ENCODE peak calls at places on chromosome 14, in ten cellular contexts. Z is CD8-positive, alpha-beta T cell; T is AG10803; C is fibroblast of the aortic adventitia; W is RWPE2; K is astrocyte of the cerebellum; Y is HCT116; V is fibroblast of mammary gland; H is lung; N is lower lobe of right lung. P is an unnamed sample.

GRCh38 chr14:23300687-23301223 is 1.9 kb downstream of the PPP1R3E start:
- DNase-seq in Z (no peak), T (no peak), C (no peak), W (no peak), K (no peak), Y (no peak), V (peak), H (no peak), N (no peak), P (peak)

GRCh38 chr14:67551940-67552339 is 18.9 kb downstream of the PLEKHH1 start:
- DNase-seq in Z (no peak), T (no peak), C (no peak), W (no peak), K (no peak), Y (no peak), V (no peak), H (no peak), N (no peak), P (no peak)

GRCh38 chr14:99884834-99885648 is 91.8 kb downstream of the EML1 start:
- DNase-seq in Z (no peak), T (peak), C (peak), W (no peak), K (peak), Y (peak), V (peak), H (no peak), N (no peak), P (peak)

GRCh38 chr14:23114669-23115491 is 4.2 kb downstream of the CEBPE start:
- DNase-seq in Z (no peak), T (peak), C (peak), W (peak), K (peak), Y (peak), V (peak), H (peak), N (peak), P (peak)

GRCh38 chr14:74508292-74508731 is 14.7 kb downstream of the ISCA2 start:
- DNase-seq in Z (no peak), T (no peak), C (no peak), W (peak), K (no peak), Y (no peak), V (no peak), H (no peak), N (no peak), P (no peak)

GRCh38 chr14:56144176-56144575 is 26.0 kb downstream of the PELI2 start:
- DNase-seq in Z (no peak), T (no peak), C (no peak), W (no peak), K (no peak), Y (no peak), V (no peak), H (no peak), N (no peak), P (no peak)

GRCh38 chr14:90848944-90849731 is 32.9 kb upstream of the TTC7B start:
- DNase-seq in Z (no peak), T (no peak), C (no peak), W (no peak), K (no peak), Y (no peak), V (no peak), H (no peak), N (no peak), P (peak)

GRCh38 chr14:60656755-60657608 is 7.7 kb upstream of the SIX1 start:
- DNase-seq in Z (no peak), T (peak), C (peak), W (peak), K (no peak), Y (no peak), V (peak), H (no peak), N (peak), P (peak)

GRCh38 chr14:75542585-75543091 is 20.4 kb downstream of the BATF start:
- DNase-seq in Z (peak), T (peak), C (peak), W (no peak), K (no peak), Y (no peak), V (peak), H (peak), N (peak), P (no peak)

GRCh38 chr14:30553311-30553989 is 5.5 kb upstream of the G2E3 start:
- DNase-seq in Z (no peak), T (peak), C (peak), W (no peak), K (peak), Y (peak), V (peak), H (no peak), N (no peak), P (peak)

GRCh38 chr14:79510659-79511058 is 700.6 kb downstream of the DIO2 start:
- DNase-seq in Z (no peak), T (peak), C (peak), W (no peak), K (peak), Y (no peak), V (peak), H (no peak), N (no peak), P (peak)

GRCh38 chr14:105843444-105844046 is 317.2 kb downstream of the TMEM121 start:
- DNase-seq in Z (no peak), T (no peak), C (no peak), W (peak), K (no peak), Y (no peak), V (no peak), H (no peak), N (no peak), P (no peak)

GRCh38 chr14:24307575-24308341 is at the start of gene CIDEB:
- DNase-seq in Z (peak), T (peak), C (peak), W (no peak), K (peak), Y (no peak), V (peak), H (peak), N (peak), P (peak)

GRCh38 chr14:100387450-100387849 is 64.3 kb downstream of the SLC25A47 start:
- DNase-seq in Z (no peak), T (no peak), C (no peak), W (no peak), K (no peak), Y (no peak), V (no peak), H (no peak), N (no peak), P (no peak)

GRCh38 chr14:78425332-78425731 is 255.2 kb downstream of the NRXN3 start:
- DNase-seq in Z (no peak), T (no peak), C (no peak), W (no peak), K (no peak), Y (no peak), V (peak), H (peak), N (peak), P (no peak)

GRCh38 chr14:19823765-19824164 is 20.2 kb downstream of the OR4N2 start:
- DNase-seq in Z (no peak), T (no peak), C (peak), W (no peak), K (no peak), Y (no peak), V (peak), H (no peak), N (no peak), P (peak)

GRCh38 chr14:50924848-50925247 is 19.4 kb downstream of the PYGL start:
- DNase-seq in Z (no peak), T (no peak), C (no peak), W (no peak), K (no peak), Y (no peak), V (no peak), H (no peak), N (no peak), P (peak)

GRCh38 chr14:24071144-24071697 is at the start of gene CPNE6:
- DNase-seq in Z (no peak), T (no peak), C (no peak), W (peak), K (no peak), Y (no peak), V (no peak), H (no peak), N (peak), P (no peak)

GRCh38 chr14:69880051-69880487 is 853 bp downstream of the SMOC1 start:
- DNase-seq in Z (no peak), T (no peak), C (no peak), W (no peak), K (no peak), Y (no peak), V (peak), H (no peak), N (no peak), P (peak)

GRCh38 chr14:67987596-67987995 is 168.0 kb downstream of the RAD51B start:
- DNase-seq in Z (no peak), T (peak), C (peak), W (no peak), K (peak), Y (no peak), V (peak), H (no peak), N (no peak), P (peak)

GRCh38 chr14:22640192-22640591 is 4.0 kb downstream of the OR6J1 start:
- DNase-seq in Z (no peak), T (no peak), C (no peak), W (no peak), K (no peak), Y (no peak), V (no peak), H (no peak), N (no peak), P (no peak)

GRCh38 chr14:96160030-96160912 is 44.4 kb upstream of the BDKRB2 start:
- DNase-seq in Z (no peak), T (no peak), C (no peak), W (no peak), K (no peak), Y (no peak), V (no peak), H (no peak), N (no peak), P (no peak)

GRCh38 chr14:63492391-63492790 is 50.8 kb downstream of the PPP2R5E start:
- DNase-seq in Z (no peak), T (peak), C (peak), W (no peak), K (no peak), Y (no peak), V (peak), H (no peak), N (no peak), P (peak)

GRCh38 chr14:103735815-103736545 is 20.4 kb downstream of the ZFYVE21 start:
- DNase-seq in Z (no peak), T (no peak), C (no peak), W (peak), K (no peak), Y (no peak), V (no peak), H (no peak), N (peak), P (peak)

GRCh38 chr14:75183225-75183624 is 6.8 kb upstream of the TMED10 start:
- DNase-seq in Z (no peak), T (no peak), C (no peak), W (no peak), K (no peak), Y (no peak), V (no peak), H (no peak), N (no peak), P (no peak)

GRCh38 chr14:23590198-23590597 is 11.6 kb upstream of the JPH4 start:
- DNase-seq in Z (no peak), T (no peak), C (no peak), W (no peak), K (no peak), Y (no peak), V (no peak), H (no peak), N (no peak), P (no peak)

GRCh38 chr14:20801726-20802125 is 918 bp downstream of the RNASE1 start:
- DNase-seq in Z (no peak), T (no peak), C (no peak), W (no peak), K (no peak), Y (no peak), V (no peak), H (peak), N (peak), P (no peak)

GRCh38 chr14:30603402-30603801 is 18.7 kb upstream of the SCFD1 start:
- DNase-seq in Z (no peak), T (no peak), C (no peak), W (no peak), K (no peak), Y (no peak), V (peak), H (no peak), N (no peak), P (peak)

GRCh38 chr14:61300209-61300608 is 19.1 kb upstream of the TMEM30B start:
- DNase-seq in Z (no peak), T (no peak), C (no peak), W (no peak), K (no peak), Y (no peak), V (no peak), H (no peak), N (no peak), P (no peak)

GRCh38 chr14:95470942-95471499 is 45.4 kb downstream of the SYNE3 start:
- DNase-seq in Z (no peak), T (no peak), C (no peak), W (no peak), K (no peak), Y (no peak), V (no peak), H (no peak), N (no peak), P (no peak)

GRCh38 chr14:87896393-87897380 is 96.3 kb downstream of the GALC start:
- DNase-seq in Z (no peak), T (peak), C (peak), W (no peak), K (peak), Y (peak), V (peak), H (no peak), N (no peak), P (peak)

GRCh38 chr14:39988939-39989338 is 556.7 kb upstream of the FBXO33 start:
- DNase-seq in Z (no peak), T (no peak), C (peak), W (no peak), K (peak), Y (peak), V (peak), H (no peak), N (no peak), P (peak)

GRCh38 chr14:76951149-76951548 is 77.4 kb downstream of the IRF2BPL start:
- DNase-seq in Z (no peak), T (peak), C (peak), W (no peak), K (peak), Y (no peak), V (no peak), H (no peak), N (no peak), P (no peak)

GRCh38 chr14:55115861-55116245 is 13.2 kb upstream of the LGALS3 start:
- DNase-seq in Z (no peak), T (no peak), C (no peak), W (no peak), K (no peak), Y (no peak), V (no peak), H (no peak), N (no peak), P (no peak)

GRCh38 chr14:92099802-92100201 is 6.6 kb downstream of the ATXN3 start:
- DNase-seq in Z (no peak), T (no peak), C (no peak), W (no peak), K (no peak), Y (no peak), V (peak), H (no peak), N (no peak), P (no peak)

GRCh38 chr14:92729632-92730358 is 18.6 kb downstream of the LGMN start:
- DNase-seq in Z (no peak), T (peak), C (peak), W (no peak), K (peak), Y (no peak), V (peak), H (no peak), N (no peak), P (peak)

GRCh38 chr14:72559227-72559626 is 334.7 kb downstream of the DPF3 start:
- DNase-seq in Z (no peak), T (peak), C (no peak), W (peak), K (no peak), Y (no peak), V (peak), H (no peak), N (no peak), P (peak)

GRCh38 chr14:72714094-72714493 is 179.8 kb downstream of the DPF3 start:
- DNase-seq in Z (peak), T (no peak), C (no peak), W (no peak), K (no peak), Y (no peak), V (no peak), H (no peak), N (no peak), P (no peak)

GRCh38 chr14:94128216-94128839 is 1.1 kb downstream of the IFI27L2 start:
- DNase-seq in Z (no peak), T (no peak), C (no peak), W (no peak), K (no peak), Y (no peak), V (no peak), H (no peak), N (no peak), P (no peak)

GRCh38 chr14:94126800-94127199 is 2.6 kb downstream of the IFI27L2 start:
- DNase-seq in Z (no peak), T (no peak), C (no peak), W (no peak), K (no peak), Y (no peak), V (no peak), H (no peak), N (no peak), P (no peak)

GRCh38 chr14:94127330-94127729 is 2.1 kb downstream of the IFI27L2 start:
- DNase-seq in Z (no peak), T (no peak), C (no peak), W (no peak), K (no peak), Y (no peak), V (no peak), H (no peak), N (no peak), P (no peak)

GRCh38 chr14:94129758-94130414 is 482 bp upstream of the IFI27L2 start:
- DNase-seq in Z (no peak), T (peak), C (peak), W (no peak), K (no peak), Y (peak), V (peak), H (no peak), N (no peak), P (peak)

GRCh38 chr14:94129111-94129757 is at the start of gene IFI27L2:
- DNase-seq in Z (peak), T (peak), C (peak), W (no peak), K (no peak), Y (peak), V (peak), H (peak), N (peak), P (peak)
- TF ChIP-seq CTCF in Z (no peak), T (peak), C (peak), W (peak), K (peak), Y (peak), V (peak), H (peak), N (peak), P (peak)

GRCh38 chr14:53946071-53946403 is 10.6 kb downstream of the BMP4 start:
- DNase-seq in Z (no peak), T (no peak), C (no peak), W (no peak), K (no peak), Y (no peak), V (no peak), H (no peak), N (no peak), P (no peak)
- H3K4me3 ChIP-seq in Z (no peak), T (no peak), C (no peak), W (no peak), K (no peak), Y (no peak), V (no peak), H (no peak), N (no peak), P (no peak)

GRCh38 chr14:58401587-58401986 is 5.9 kb downstream of the TOMM20L start:
- DNase-seq in Z (no peak), T (no peak), C (no peak), W (no peak), K (no peak), Y (no peak), V (no peak), H (no peak), N (no peak), P (peak)
- TF ChIP-seq CTCF in Z (no peak), T (no peak), C (no peak), W (peak), K (no peak), Y (peak), V (no peak), H (no peak), N (no peak), P (peak)

GRCh38 chr14:65412881-65413738 is 580 bp downstream of the FUT8 start:
- DNase-seq in Z (peak), T (peak), C (peak), W (peak), K (peak), Y (no peak), V (peak), H (peak), N (peak), P (peak)
- H3K4me3 ChIP-seq in Z (peak), T (peak), C (peak), W (peak), K (peak), Y (peak), V (peak), H (peak), N (peak), P (peak)

P was measured in epithelial cell of esophagus.